ENCODE peak calls at places on chromosome 3, in five cellular contexts. Y, R, F, D and C are unnamed samples.

GRCh38 chr3:102229062-102229655 is 205.7 kb upstream of the ZPLD1 start:
- DNase-seq in Y (peak), R (peak), F (peak), D (peak), C (peak)

GRCh38 chr3:99248130-99248529 is 346.6 kb upstream of the DCBLD2 start:
- DNase-seq in Y (no peak), R (no peak), F (no peak), D (no peak), C (no peak)

GRCh38 chr3:51191768-51192167 is 193.3 kb upstream of the MANF start:
- DNase-seq in Y (no peak), R (no peak), F (no peak), D (no peak), C (no peak)

GRCh38 chr3:64454179-64454578 is 228.9 kb upstream of the PRICKLE2 start:
- DNase-seq in Y (no peak), R (no peak), F (no peak), D (no peak), C (peak)

GRCh38 chr3:155031191-155031590 is 48.9 kb upstream of the MME start:
- DNase-seq in Y (no peak), R (no peak), F (no peak), D (no peak), C (no peak)

GRCh38 chr3:18393906-18394305 is 31.2 kb downstream of the SATB1 start:
- DNase-seq in Y (no peak), R (no peak), F (no peak), D (no peak), C (no peak)

GRCh38 chr3:56858331-56858730 is 56.6 kb upstream of the ARHGEF3 start:
- DNase-seq in Y (no peak), R (no peak), F (no peak), D (no peak), C (no peak)

GRCh38 chr3:50390523-50391177 is 31.3 kb upstream of the TMEM115 start:
- DNase-seq in Y (peak), R (peak), F (no peak), D (no peak), C (no peak)

GRCh38 chr3:37712918-37713819 is 148.5 kb upstream of the CTDSPL start:
- DNase-seq in Y (no peak), R (no peak), F (no peak), D (no peak), C (no peak)

GRCh38 chr3:81643721-81644120 is 117.7 kb downstream of the GBE1 start:
- DNase-seq in Y (no peak), R (no peak), F (no peak), D (peak), C (no peak)

GRCh38 chr3:13190376-13190762 is 117.1 kb upstream of the IQSEC1 start:
- DNase-seq in Y (no peak), R (no peak), F (no peak), D (no peak), C (no peak)

GRCh38 chr3:13193320-13194284 is 120.4 kb upstream of the IQSEC1 start:
- DNase-seq in Y (no peak), R (peak), F (no peak), D (no peak), C (no peak)

GRCh38 chr3:13194285-13195209 is 121.3 kb upstream of the IQSEC1 start:
- DNase-seq in Y (no peak), R (no peak), F (no peak), D (no peak), C (no peak)

GRCh38 chr3:13191016-13191415 is 117.8 kb upstream of the IQSEC1 start:
- DNase-seq in Y (no peak), R (no peak), F (no peak), D (no peak), C (no peak)

GRCh38 chr3:13192471-13193213 is 119.4 kb upstream of the IQSEC1 start:
- DNase-seq in Y (no peak), R (peak), F (no peak), D (no peak), C (no peak)
- H3K27ac ChIP-seq in Y (no peak), R (no peak), F (no peak), D (no peak), C (no peak)

GRCh38 chr3:188442430-188442829 is 288.5 kb downstream of the LPP start:
- DNase-seq in Y (no peak), R (no peak), F (no peak), D (no peak), C (no peak)

GRCh38 chr3:188435266-188435665 is 281.3 kb downstream of the LPP start:
- DNase-seq in Y (no peak), R (no peak), F (no peak), D (no peak), C (no peak)

GRCh38 chr3:188440563-188440962 is 286.6 kb downstream of the LPP start:
- DNase-seq in Y (no peak), R (no peak), F (no peak), D (no peak), C (no peak)

GRCh38 chr3:188437921-188438320 is 284.0 kb downstream of the LPP start:
- DNase-seq in Y (no peak), R (no peak), F (no peak), D (no peak), C (no peak)

DNA sequence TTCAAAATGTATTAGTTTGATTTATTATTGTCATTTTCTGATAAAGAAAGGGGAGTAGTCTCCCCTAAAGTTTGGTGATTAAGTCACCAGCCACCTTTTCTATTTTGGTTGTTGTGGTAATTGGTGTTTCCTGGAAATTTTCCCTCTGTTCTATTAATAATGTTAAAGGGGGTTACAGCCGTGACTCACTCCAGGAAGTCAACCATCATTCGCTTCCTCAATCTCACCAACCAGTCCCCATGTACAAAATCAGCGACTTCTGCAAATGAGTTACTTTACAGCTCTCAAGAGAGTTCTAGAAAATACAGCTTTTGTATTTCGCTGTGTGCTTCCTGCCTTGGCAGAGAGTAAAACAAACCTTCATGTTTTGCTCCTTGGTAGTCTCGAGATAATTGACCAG is 285.1 kb downstream of the LPP start:
- DNase-seq in Y (no peak), R (no peak), F (peak), D (no peak), C (no peak)
- H3K27ac ChIP-seq in Y (no peak), R (peak), F (peak), D (no peak), C (no peak)

GRCh38 chr3:12351145-12351544 is 62.3 kb downstream of the PPARG start:
- DNase-seq in Y (no peak), R (no peak), F (no peak), D (no peak), C (no peak)
- H3K27ac ChIP-seq in Y (no peak), R (no peak), F (no peak), D (no peak), C (no peak)

GRCh38 chr3:31896643-31897433 is 84.2 kb downstream of the OSBPL10 start:
- DNase-seq in Y (no peak), R (no peak), F (no peak), D (no peak), C (no peak)

GRCh38 chr3:31896026-31896425 is 85.0 kb downstream of the OSBPL10 start:
- DNase-seq in Y (no peak), R (no peak), F (no peak), D (no peak), C (no peak)

GRCh38 chr3:31892500-31892899 is 88.6 kb downstream of the OSBPL10 start:
- DNase-seq in Y (no peak), R (no peak), F (no peak), D (no peak), C (no peak)

GRCh38 chr3:31893174-31893573 is 87.9 kb downstream of the OSBPL10 start:
- DNase-seq in Y (no peak), R (no peak), F (no peak), D (no peak), C (no peak)

GRCh38 chr3:31895471-31895870 is 85.6 kb downstream of the OSBPL10 start:
- DNase-seq in Y (no peak), R (no peak), F (no peak), D (no peak), C (no peak)
- H3K27ac ChIP-seq in Y (no peak), R (no peak), F (no peak), D (no peak), C (no peak)

DNA sequence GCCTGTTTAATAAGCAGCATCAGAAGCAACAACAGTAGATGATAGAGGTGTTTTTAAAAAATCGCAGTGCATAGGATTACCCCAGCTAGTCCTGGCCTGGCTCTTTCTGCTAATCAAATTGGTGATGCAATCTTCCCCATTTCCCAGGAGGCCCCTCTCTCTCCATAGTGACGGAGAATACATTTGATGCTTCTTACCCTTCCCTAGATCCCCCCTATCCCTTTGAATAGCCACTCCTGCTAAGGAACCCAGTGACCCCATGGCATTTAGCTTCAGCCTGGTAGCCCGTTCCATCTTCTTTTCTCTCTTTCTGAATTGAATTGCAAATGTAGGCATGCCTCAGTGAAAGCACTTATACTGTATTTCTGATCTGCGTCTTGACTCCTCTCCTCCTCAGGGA is 223.6 kb upstream of the GAP43 start:
- DNase-seq in Y (no peak), R (no peak), F (no peak), D (no peak), C (no peak)
- H3K27ac ChIP-seq in Y (no peak), R (no peak), F (no peak), D (no peak), C (no peak)

GRCh38 chr3:113968986-113969385 is 21.2 kb downstream of the ZDHHC23 start:
- DNase-seq in Y (no peak), R (no peak), F (no peak), D (no peak), C (no peak)
- H3K27ac ChIP-seq in Y (no peak), R (no peak), F (no peak), D (no peak), C (peak)

DNA sequence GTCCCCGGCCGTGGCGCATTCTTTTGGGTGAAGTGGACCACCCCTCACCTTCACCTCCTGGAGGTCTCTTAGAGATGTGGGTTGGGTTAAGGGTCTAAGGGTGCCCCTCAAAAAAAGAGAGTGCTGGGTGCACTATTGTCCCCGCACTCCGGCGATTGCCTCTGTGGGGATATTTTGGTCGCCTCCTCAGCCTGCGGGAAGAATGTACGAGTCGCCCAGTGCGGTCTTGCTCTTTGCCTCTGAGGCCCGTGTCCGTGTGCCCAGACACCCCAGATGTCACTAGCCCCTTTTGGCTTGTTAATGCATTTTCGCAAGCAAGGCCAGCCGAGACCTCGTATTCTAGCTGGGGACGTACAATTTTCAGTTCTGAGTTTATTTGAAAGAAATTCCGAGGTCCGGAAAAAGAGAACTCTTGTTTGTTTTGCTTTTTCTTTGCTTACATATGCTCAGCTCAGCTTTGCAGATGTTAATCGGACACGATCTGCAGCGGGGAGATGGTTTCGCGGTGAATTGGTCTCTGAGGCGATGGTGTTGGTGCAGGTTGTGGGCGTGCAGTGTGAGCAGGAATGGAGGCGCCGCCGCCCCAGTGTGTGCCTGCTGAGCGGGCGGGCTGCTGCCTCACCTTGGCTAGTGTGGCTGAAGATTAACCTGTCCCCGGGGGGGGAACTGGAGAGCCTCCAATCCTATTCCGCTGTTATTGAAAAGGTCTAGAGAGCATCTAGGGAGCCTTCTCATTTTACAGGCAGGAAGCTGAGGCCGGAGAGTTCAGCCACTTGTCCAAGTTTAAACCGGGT is 1.4 kb downstream of the ST6GAL1 start:
- DNase-seq in Y (no peak), R (no peak), F (peak), D (no peak), C (no peak)
- H3K27ac ChIP-seq in Y (peak), R (peak), F (peak), D (no peak), C (peak)

DNA sequence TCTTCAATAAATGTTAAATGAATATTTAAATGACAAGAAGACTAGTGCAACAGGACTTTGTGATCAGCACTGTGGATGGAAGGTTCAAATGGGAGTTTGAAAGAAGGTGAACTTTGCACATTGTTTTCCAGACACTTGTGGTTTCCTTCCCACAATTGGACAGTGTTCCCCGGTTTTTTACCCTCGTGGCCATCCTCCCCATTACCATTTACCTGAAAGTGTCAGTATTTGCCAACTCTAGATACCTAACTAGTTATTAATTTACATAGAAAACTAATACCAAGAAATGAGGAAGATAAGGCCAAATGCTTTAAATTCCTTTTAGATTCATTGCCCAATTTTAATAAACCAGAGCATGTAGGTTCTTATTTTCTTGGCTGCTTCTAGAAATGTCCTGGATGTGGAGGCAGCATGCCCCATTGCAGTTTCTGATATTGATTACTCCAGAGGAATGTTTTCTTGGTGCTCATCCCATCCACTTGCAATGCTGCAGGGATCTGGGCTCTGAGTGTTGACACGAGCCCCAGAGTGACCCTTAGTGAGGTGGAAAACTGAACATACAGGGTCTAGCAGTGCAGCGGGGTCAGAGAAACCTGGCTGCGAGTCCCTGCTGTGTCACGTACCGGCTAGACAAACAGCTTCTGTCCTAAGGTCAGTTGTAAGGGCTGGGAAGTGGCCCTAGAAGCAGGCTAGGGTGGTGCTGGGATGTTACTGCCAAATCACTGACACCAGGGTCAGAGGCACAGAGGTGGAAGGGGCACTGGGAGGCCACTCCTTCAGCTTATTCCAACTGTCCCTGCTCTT is 23.5 kb downstream of the LSM3 start:
- DNase-seq in Y (no peak), R (no peak), F (no peak), D (no peak), C (no peak)
- H3K27ac ChIP-seq in Y (no peak), R (no peak), F (no peak), D (no peak), C (no peak)

GRCh38 chr3:33034601-33035000 is 62.3 kb downstream of the GLB1 start:
- DNase-seq in Y (no peak), R (no peak), F (no peak), D (no peak), C (no peak)

GRCh38 chr3:33039628-33040027 is 57.3 kb downstream of the GLB1 start:
- DNase-seq in Y (no peak), R (no peak), F (no peak), D (no peak), C (no peak)

GRCh38 chr3:33035596-33035995 is 61.4 kb downstream of the GLB1 start:
- DNase-seq in Y (no peak), R (no peak), F (no peak), D (peak), C (no peak)

GRCh38 chr3:33041909-33042308 is 55.0 kb downstream of the GLB1 start:
- DNase-seq in Y (no peak), R (no peak), F (no peak), D (no peak), C (no peak)

GRCh38 chr3:33037479-33037878 is 59.5 kb downstream of the GLB1 start:
- DNase-seq in Y (no peak), R (no peak), F (no peak), D (no peak), C (no peak)
- H3K27ac ChIP-seq in Y (no peak), R (no peak), F (no peak), D (no peak), C (no peak)

GRCh38 chr3:126528419-126528799 is 4.5 kb downstream of the CHST13 start:
- DNase-seq in Y (no peak), R (peak), F (no peak), D (no peak), C (no peak)

GRCh38 chr3:126530171-126531050 is 6.5 kb downstream of the CHST13 start:
- DNase-seq in Y (no peak), R (peak), F (no peak), D (no peak), C (no peak)

GRCh38 chr3:126531051-126531330 is 7.0 kb downstream of the CHST13 start:
- DNase-seq in Y (no peak), R (peak), F (no peak), D (no peak), C (no peak)

GRCh38 chr3:126528800-126529541 is 5.0 kb downstream of the CHST13 start:
- DNase-seq in Y (no peak), R (peak), F (no peak), D (no peak), C (no peak)

DNA sequence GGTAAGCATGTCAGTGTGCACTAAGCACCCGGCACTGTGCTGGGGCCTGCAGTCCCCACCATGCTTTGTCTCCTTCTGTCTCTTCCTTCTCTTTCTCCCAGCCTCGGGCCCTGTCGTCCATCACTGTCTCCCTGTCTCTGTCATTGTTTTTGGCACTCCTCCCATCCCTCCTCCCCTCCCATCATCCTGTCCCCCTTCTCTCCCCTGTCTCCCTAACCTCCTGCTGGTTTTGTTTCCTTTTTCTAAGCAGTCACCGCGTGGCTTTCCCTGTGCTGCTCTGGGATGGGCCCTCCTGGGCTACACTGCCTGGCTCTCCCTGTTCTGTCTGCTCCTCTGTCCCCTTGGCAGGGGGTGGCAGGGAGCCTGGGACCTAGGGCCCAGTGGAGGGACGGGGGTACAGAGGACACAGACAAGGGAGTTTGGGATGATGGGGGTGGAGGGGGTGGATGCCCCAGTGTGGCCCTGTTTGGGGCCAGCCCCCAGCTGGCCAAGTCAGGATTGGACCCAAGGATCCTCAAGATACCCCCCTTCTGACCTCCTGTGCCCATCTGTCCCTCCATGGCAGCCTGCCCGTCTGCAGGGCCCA is 5.7 kb downstream of the CHST13 start:
- DNase-seq in Y (no peak), R (peak), F (no peak), D (no peak), C (no peak)
- H3K27ac ChIP-seq in Y (no peak), R (no peak), F (no peak), D (no peak), C (no peak)